ENCODE peak calls at places on chromosomes 11 and 22, in six cellular contexts. One of them, this sample, is unnamed.

GRCh38 chr11:125941241-125941605 is 4.6 kb upstream of the VSIG10L2 start:
- DNase-seq in CD14-positive monocyte: no peak
- DNase-seq in transverse colon: no peak
- DNase-seq in adrenal gland: no peak
- DNase-seq in left ventricle myocardium inferior: no peak
- DNase-seq in IMR-90: no peak
- DNase-seq in this sample: no peak

GRCh38 chr11:63804259-63804658 is 9.0 kb upstream of the SPINDOC start:
- DNase-seq in CD14-positive monocyte: no peak
- DNase-seq in transverse colon: peak
- DNase-seq in adrenal gland: no peak
- DNase-seq in left ventricle myocardium inferior: no peak
- DNase-seq in IMR-90: no peak
- DNase-seq in this sample: no peak

GRCh38 chr22:40462195-40462988 is 92.0 kb downstream of the SGSM3 start:
- DNase-seq in CD14-positive monocyte: no peak
- DNase-seq in transverse colon: no peak
- DNase-seq in adrenal gland: no peak
- DNase-seq in left ventricle myocardium inferior: no peak
- DNase-seq in IMR-90: no peak
- DNase-seq in this sample: no peak

GRCh38 chr11:2459796-2460531 is 15.2 kb downstream of the KCNQ1 start:
- DNase-seq in CD14-positive monocyte: no peak
- DNase-seq in transverse colon: peak
- DNase-seq in adrenal gland: no peak
- DNase-seq in left ventricle myocardium inferior: no peak
- DNase-seq in IMR-90: no peak
- DNase-seq in this sample: no peak

GRCh38 chr11:61742391-61742790 is 10.0 kb upstream of the MYRF start:
- DNase-seq in CD14-positive monocyte: no peak
- DNase-seq in transverse colon: peak
- DNase-seq in adrenal gland: no peak
- DNase-seq in left ventricle myocardium inferior: no peak
- DNase-seq in IMR-90: no peak
- DNase-seq in this sample: no peak

GRCh38 chr11:33735166-33735425 is 1.1 kb downstream of the CD59 start:
- DNase-seq in CD14-positive monocyte: no peak
- DNase-seq in transverse colon: no peak
- DNase-seq in adrenal gland: no peak
- DNase-seq in left ventricle myocardium inferior: no peak
- DNase-seq in IMR-90: no peak
- DNase-seq in this sample: no peak

GRCh38 chr22:44088976-44089570 is 65.0 kb downstream of the PARVB start:
- DNase-seq in CD14-positive monocyte: no peak
- DNase-seq in transverse colon: peak
- DNase-seq in adrenal gland: peak
- DNase-seq in left ventricle myocardium inferior: peak
- DNase-seq in IMR-90: peak
- DNase-seq in this sample: no peak

GRCh38 chr11:130151196-130151595 is 8.4 kb upstream of the ST14 start:
- DNase-seq in CD14-positive monocyte: no peak
- DNase-seq in transverse colon: no peak
- DNase-seq in adrenal gland: no peak
- DNase-seq in left ventricle myocardium inferior: no peak
- DNase-seq in IMR-90: no peak
- DNase-seq in this sample: no peak

GRCh38 chr22:44403930-44404329 is 91.2 kb upstream of the SHISAL1 start:
- DNase-seq in CD14-positive monocyte: peak
- DNase-seq in transverse colon: no peak
- DNase-seq in adrenal gland: no peak
- DNase-seq in left ventricle myocardium inferior: no peak
- DNase-seq in IMR-90: no peak
- DNase-seq in this sample: peak

GRCh38 chr11:78752528-78752927 is 177.9 kb upstream of the NARS2 start:
- DNase-seq in CD14-positive monocyte: no peak
- DNase-seq in transverse colon: no peak
- DNase-seq in adrenal gland: no peak
- DNase-seq in left ventricle myocardium inferior: no peak
- DNase-seq in IMR-90: no peak
- DNase-seq in this sample: no peak

GRCh38 chr11:119729581-119730346 is 764 bp upstream of the NECTIN1 start:
- DNase-seq in CD14-positive monocyte: no peak
- DNase-seq in transverse colon: peak
- DNase-seq in adrenal gland: peak
- DNase-seq in left ventricle myocardium inferior: peak
- DNase-seq in IMR-90: peak
- DNase-seq in this sample: no peak

DNA sequence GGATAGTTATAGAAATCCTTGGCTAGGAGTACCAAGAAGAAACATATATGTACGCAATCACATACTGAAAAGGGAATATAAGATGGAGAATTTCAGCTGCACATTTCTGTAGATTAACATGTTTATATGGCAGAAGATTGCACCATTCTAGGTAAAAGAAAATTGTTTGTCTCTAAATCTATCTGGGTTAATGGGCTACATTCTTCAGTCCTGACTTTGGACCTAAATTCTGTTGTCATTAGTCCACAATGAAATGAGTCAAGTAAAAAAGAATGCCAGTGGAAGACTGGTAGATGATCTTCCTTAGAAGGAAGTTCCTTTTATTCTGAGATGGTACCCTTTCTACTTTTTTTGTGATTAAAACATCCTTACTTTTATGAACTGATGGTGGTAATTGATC is 51.2 kb downstream of the UBASH3B start:
- DNase-seq in CD14-positive monocyte: no peak
- DNase-seq in transverse colon: no peak
- DNase-seq in adrenal gland: no peak
- DNase-seq in left ventricle myocardium inferior: no peak
- DNase-seq in IMR-90: peak
- DNase-seq in this sample: no peak
- TF ChIP-seq CTCF in CD14-positive monocyte: no peak
- TF ChIP-seq CTCF in transverse colon: no peak
- TF ChIP-seq CTCF in adrenal gland: no peak
- TF ChIP-seq CTCF in left ventricle myocardium inferior: no peak
- TF ChIP-seq CTCF in IMR-90: no peak
- TF ChIP-seq CTCF in this sample: no peak

DNA sequence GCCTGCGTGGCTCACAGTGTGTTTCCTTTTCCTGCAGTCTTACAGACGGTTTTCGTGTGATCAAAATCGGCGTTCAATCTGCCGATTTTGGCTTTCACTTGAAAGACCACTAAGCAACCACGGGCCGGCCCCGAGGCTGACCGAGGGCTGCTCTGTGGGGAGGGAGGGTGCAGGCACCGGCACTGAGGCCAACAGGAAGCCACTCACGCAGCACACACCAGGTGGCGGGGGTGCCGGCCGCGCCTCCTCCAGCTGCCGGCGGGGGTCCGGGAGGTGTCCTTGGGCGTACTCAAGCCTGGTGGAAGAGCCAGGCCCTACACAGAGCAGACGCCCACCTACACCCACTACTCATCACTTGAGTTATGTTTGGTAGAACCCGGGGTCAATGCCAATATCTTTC is 14.3 kb downstream of the TOLLIP start:
- DNase-seq in CD14-positive monocyte: peak
- DNase-seq in transverse colon: peak
- DNase-seq in adrenal gland: no peak
- DNase-seq in left ventricle myocardium inferior: no peak
- DNase-seq in IMR-90: no peak
- DNase-seq in this sample: no peak
- TF ChIP-seq CTCF in CD14-positive monocyte: no peak
- TF ChIP-seq CTCF in transverse colon: no peak
- TF ChIP-seq CTCF in adrenal gland: no peak
- TF ChIP-seq CTCF in left ventricle myocardium inferior: no peak
- TF ChIP-seq CTCF in IMR-90: no peak
- TF ChIP-seq CTCF in this sample: no peak

GRCh38 chr11:28697920-28698827 is 590.0 kb downstream of the METTL15 start:
- DNase-seq in CD14-positive monocyte: no peak
- DNase-seq in transverse colon: peak
- DNase-seq in adrenal gland: peak
- DNase-seq in left ventricle myocardium inferior: peak
- DNase-seq in IMR-90: peak
- DNase-seq in this sample: no peak
- TF ChIP-seq CTCF in CD14-positive monocyte: peak
- TF ChIP-seq CTCF in transverse colon: peak
- TF ChIP-seq CTCF in adrenal gland: peak
- TF ChIP-seq CTCF in left ventricle myocardium inferior: peak
- TF ChIP-seq CTCF in IMR-90: peak
- TF ChIP-seq CTCF in this sample: peak

GRCh38 chr22:41499624-41500280 is 30.8 kb downstream of the ACO2 start:
- DNase-seq in CD14-positive monocyte: no peak
- DNase-seq in transverse colon: no peak
- DNase-seq in adrenal gland: no peak
- DNase-seq in left ventricle myocardium inferior: no peak
- DNase-seq in IMR-90: no peak
- DNase-seq in this sample: no peak

GRCh38 chr22:41500303-41500702 is 31.4 kb downstream of the ACO2 start:
- DNase-seq in CD14-positive monocyte: no peak
- DNase-seq in transverse colon: no peak
- DNase-seq in adrenal gland: no peak
- DNase-seq in left ventricle myocardium inferior: no peak
- DNase-seq in IMR-90: no peak
- DNase-seq in this sample: no peak

GRCh38 chr22:41498322-41498721 is 29.4 kb downstream of the ACO2 start:
- DNase-seq in CD14-positive monocyte: no peak
- DNase-seq in transverse colon: no peak
- DNase-seq in adrenal gland: no peak
- DNase-seq in left ventricle myocardium inferior: no peak
- DNase-seq in IMR-90: no peak
- DNase-seq in this sample: no peak

GRCh38 chr22:41504397-41504796 is 35.5 kb downstream of the ACO2 start:
- DNase-seq in CD14-positive monocyte: no peak
- DNase-seq in transverse colon: no peak
- DNase-seq in adrenal gland: peak
- DNase-seq in left ventricle myocardium inferior: peak
- DNase-seq in IMR-90: no peak
- DNase-seq in this sample: no peak

DNA sequence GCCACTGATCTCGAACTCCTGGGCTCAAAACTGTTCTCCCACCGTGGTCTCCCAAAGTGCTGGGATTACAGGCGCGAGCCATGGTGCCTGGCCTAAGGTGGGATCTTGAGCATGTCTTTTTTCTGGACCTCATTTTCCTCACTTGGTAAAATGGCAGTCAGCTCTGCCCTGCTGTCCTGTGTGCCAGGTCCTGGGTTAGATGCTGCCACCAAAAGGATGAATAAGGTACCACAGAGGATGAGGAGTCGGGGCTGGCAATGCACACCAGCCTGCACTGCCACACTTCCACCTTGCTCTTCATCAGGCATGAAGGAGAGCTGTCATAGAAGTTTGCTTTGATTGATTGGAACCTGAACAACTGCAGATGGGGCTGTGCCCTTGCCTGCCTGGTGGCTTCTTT is 32.3 kb downstream of the ACO2 start:
- DNase-seq in CD14-positive monocyte: no peak
- DNase-seq in transverse colon: no peak
- DNase-seq in adrenal gland: no peak
- DNase-seq in left ventricle myocardium inferior: no peak
- DNase-seq in IMR-90: no peak
- DNase-seq in this sample: no peak
- TF ChIP-seq CTCF in CD14-positive monocyte: no peak
- TF ChIP-seq CTCF in transverse colon: peak
- TF ChIP-seq CTCF in adrenal gland: peak
- TF ChIP-seq CTCF in left ventricle myocardium inferior: no peak
- TF ChIP-seq CTCF in IMR-90: peak
- TF ChIP-seq CTCF in this sample: peak

GRCh38 chr22:17888855-17889254 is 114.6 kb upstream of the BID start:
- DNase-seq in CD14-positive monocyte: no peak
- DNase-seq in transverse colon: no peak
- DNase-seq in adrenal gland: no peak
- DNase-seq in left ventricle myocardium inferior: no peak
- DNase-seq in IMR-90: peak
- DNase-seq in this sample: no peak
- TF ChIP-seq CTCF in CD14-positive monocyte: no peak
- TF ChIP-seq CTCF in transverse colon: no peak
- TF ChIP-seq CTCF in adrenal gland: no peak
- TF ChIP-seq CTCF in left ventricle myocardium inferior: no peak
- TF ChIP-seq CTCF in IMR-90: peak
- TF ChIP-seq CTCF in this sample: peak

GRCh38 chr22:36977401-36977861 is 41.8 kb downstream of the TST start:
- DNase-seq in CD14-positive monocyte: peak
- DNase-seq in transverse colon: peak
- DNase-seq in adrenal gland: peak
- DNase-seq in left ventricle myocardium inferior: peak
- DNase-seq in IMR-90: peak
- DNase-seq in this sample: no peak
- TF ChIP-seq CTCF in CD14-positive monocyte: no peak
- TF ChIP-seq CTCF in transverse colon: peak
- TF ChIP-seq CTCF in adrenal gland: no peak
- TF ChIP-seq CTCF in left ventricle myocardium inferior: peak
- TF ChIP-seq CTCF in IMR-90: peak
- TF ChIP-seq CTCF in this sample: no peak

This sample was measured in chondrocyte.